ENCODE peak calls at places on chromosomes 1 and 21, in ten cellular contexts. One of them, this sample, is unnamed.

GRCh38 chr1:228031276-228031995 is 24.6 kb downstream of the WNT3A start:
- DNase-seq in tibial nerve: no peak
- DNase-seq in transverse colon: peak
- DNase-seq in right lobe of liver: peak
- DNase-seq in stomach: no peak
- DNase-seq in ovary: no peak
- DNase-seq in spleen: peak
- DNase-seq in A549: no peak
- DNase-seq in GM12891: no peak
- DNase-seq in heart left ventricle: no peak
- DNase-seq in this sample: no peak

GRCh38 chr1:228268891-228269285 is 61.0 kb downstream of the OBSCN start:
- DNase-seq in tibial nerve: no peak
- DNase-seq in transverse colon: no peak
- DNase-seq in right lobe of liver: no peak
- DNase-seq in stomach: peak
- DNase-seq in ovary: no peak
- DNase-seq in spleen: no peak
- DNase-seq in A549: no peak
- DNase-seq in GM12891: no peak
- DNase-seq in heart left ventricle: no peak
- DNase-seq in this sample: no peak

GRCh38 chr1:185342672-185343259 is 25.7 kb upstream of the IVNS1ABP start:
- DNase-seq in tibial nerve: no peak
- DNase-seq in transverse colon: no peak
- DNase-seq in right lobe of liver: no peak
- DNase-seq in stomach: no peak
- DNase-seq in ovary: no peak
- DNase-seq in spleen: no peak
- DNase-seq in A549: no peak
- DNase-seq in GM12891: no peak
- DNase-seq in heart left ventricle: no peak
- DNase-seq in this sample: no peak

GRCh38 chr1:7827134-7827955 is 25.5 kb downstream of the UTS2 start:
- DNase-seq in tibial nerve: no peak
- DNase-seq in transverse colon: no peak
- DNase-seq in right lobe of liver: no peak
- DNase-seq in stomach: no peak
- DNase-seq in ovary: peak
- DNase-seq in spleen: no peak
- DNase-seq in A549: no peak
- DNase-seq in GM12891: no peak
- DNase-seq in heart left ventricle: peak
- DNase-seq in this sample: no peak

GRCh38 chr1:98766241-98766640 is 104.7 kb downstream of the SNX7 start:
- DNase-seq in tibial nerve: no peak
- DNase-seq in transverse colon: no peak
- DNase-seq in right lobe of liver: no peak
- DNase-seq in stomach: no peak
- DNase-seq in ovary: no peak
- DNase-seq in spleen: no peak
- DNase-seq in A549: no peak
- DNase-seq in GM12891: no peak
- DNase-seq in heart left ventricle: no peak
- DNase-seq in this sample: no peak

GRCh38 chr1:204493145-204493881 is 1.3 kb downstream of the PIK3C2B start:
- DNase-seq in tibial nerve: peak
- DNase-seq in transverse colon: peak
- DNase-seq in right lobe of liver: peak
- DNase-seq in stomach: peak
- DNase-seq in ovary: peak
- DNase-seq in spleen: no peak
- DNase-seq in A549: peak
- DNase-seq in GM12891: no peak
- DNase-seq in heart left ventricle: peak
- DNase-seq in this sample: peak

GRCh38 chr1:165485716-165486115 is 40.8 kb upstream of the RXRG start:
- DNase-seq in tibial nerve: no peak
- DNase-seq in transverse colon: no peak
- DNase-seq in right lobe of liver: no peak
- DNase-seq in stomach: no peak
- DNase-seq in ovary: no peak
- DNase-seq in spleen: no peak
- DNase-seq in A549: no peak
- DNase-seq in GM12891: no peak
- DNase-seq in heart left ventricle: no peak
- DNase-seq in this sample: no peak

GRCh38 chr1:35886606-35887431 is 3.8 kb downstream of the AGO1 start:
- DNase-seq in tibial nerve: no peak
- DNase-seq in transverse colon: no peak
- DNase-seq in right lobe of liver: no peak
- DNase-seq in stomach: no peak
- DNase-seq in ovary: no peak
- DNase-seq in spleen: no peak
- DNase-seq in A549: no peak
- DNase-seq in GM12891: peak
- DNase-seq in heart left ventricle: no peak
- DNase-seq in this sample: no peak

GRCh38 chr1:110774398-110774797 is 98.5 kb upstream of the CD53 start:
- DNase-seq in tibial nerve: no peak
- DNase-seq in transverse colon: no peak
- DNase-seq in right lobe of liver: no peak
- DNase-seq in stomach: no peak
- DNase-seq in ovary: no peak
- DNase-seq in spleen: no peak
- DNase-seq in A549: no peak
- DNase-seq in GM12891: no peak
- DNase-seq in heart left ventricle: peak
- DNase-seq in this sample: no peak

GRCh38 chr1:155177918-155178281 is 4.3 kb downstream of the TRIM46 start:
- DNase-seq in tibial nerve: peak
- DNase-seq in transverse colon: no peak
- DNase-seq in right lobe of liver: no peak
- DNase-seq in stomach: peak
- DNase-seq in ovary: peak
- DNase-seq in spleen: peak
- DNase-seq in A549: no peak
- DNase-seq in GM12891: no peak
- DNase-seq in heart left ventricle: no peak
- DNase-seq in this sample: no peak

GRCh38 chr1:161215079-161215478 is at the start of gene FCER1G:
- DNase-seq in tibial nerve: peak
- DNase-seq in transverse colon: peak
- DNase-seq in right lobe of liver: no peak
- DNase-seq in stomach: no peak
- DNase-seq in ovary: no peak
- DNase-seq in spleen: peak
- DNase-seq in A549: no peak
- DNase-seq in GM12891: no peak
- DNase-seq in heart left ventricle: peak
- DNase-seq in this sample: no peak

GRCh38 chr1:156693858-156694562 is 11.4 kb downstream of the CRABP2 start:
- DNase-seq in tibial nerve: no peak
- DNase-seq in transverse colon: no peak
- DNase-seq in right lobe of liver: no peak
- DNase-seq in stomach: peak
- DNase-seq in ovary: no peak
- DNase-seq in spleen: no peak
- DNase-seq in A549: peak
- DNase-seq in GM12891: no peak
- DNase-seq in heart left ventricle: no peak
- DNase-seq in this sample: no peak
- TF ChIP-seq POLR2A in tibial nerve: no peak
- TF ChIP-seq POLR2A in transverse colon: no peak
- TF ChIP-seq POLR2A in right lobe of liver: no peak
- TF ChIP-seq POLR2A in stomach: no peak
- TF ChIP-seq POLR2A in ovary: no peak
- TF ChIP-seq POLR2A in spleen: no peak
- TF ChIP-seq POLR2A in A549: no peak
- TF ChIP-seq POLR2A in GM12891: no peak
- TF ChIP-seq POLR2A in heart left ventricle: no peak
- TF ChIP-seq POLR2A in this sample: no peak

GRCh38 chr1:201944002-201944401 is 2.3 kb downstream of the LMOD1 start:
- DNase-seq in tibial nerve: no peak
- DNase-seq in transverse colon: no peak
- DNase-seq in right lobe of liver: no peak
- DNase-seq in stomach: no peak
- DNase-seq in ovary: no peak
- DNase-seq in spleen: no peak
- DNase-seq in A549: no peak
- DNase-seq in GM12891: no peak
- DNase-seq in heart left ventricle: no peak
- DNase-seq in this sample: no peak
- TF ChIP-seq POLR2A in tibial nerve: no peak
- TF ChIP-seq POLR2A in transverse colon: peak
- TF ChIP-seq POLR2A in right lobe of liver: no peak
- TF ChIP-seq POLR2A in stomach: no peak
- TF ChIP-seq POLR2A in ovary: no peak
- TF ChIP-seq POLR2A in spleen: no peak
- TF ChIP-seq POLR2A in A549: no peak
- TF ChIP-seq POLR2A in GM12891: no peak
- TF ChIP-seq POLR2A in heart left ventricle: no peak
- TF ChIP-seq POLR2A in this sample: no peak

DNA sequence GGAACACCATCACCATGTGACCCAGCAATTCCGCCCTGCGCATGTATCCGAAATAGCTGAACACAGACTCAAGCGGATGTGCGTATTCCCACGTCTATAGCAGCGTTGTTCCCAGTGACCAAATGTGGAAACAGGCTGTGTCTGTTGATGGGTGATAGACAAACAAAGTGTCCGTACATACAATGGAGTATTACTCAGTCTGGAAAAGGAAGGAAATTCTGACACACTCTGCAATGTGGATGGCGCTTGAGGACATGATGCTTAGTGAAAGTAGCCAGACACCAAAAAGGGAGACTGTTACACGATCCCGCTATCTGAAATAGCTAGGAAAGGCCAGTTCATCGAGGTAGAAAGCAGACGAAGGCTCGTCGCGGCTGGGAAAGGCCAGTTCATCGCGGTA is 25.8 kb downstream of the PDXK start:
- DNase-seq in tibial nerve: no peak
- DNase-seq in transverse colon: no peak
- DNase-seq in right lobe of liver: no peak
- DNase-seq in stomach: no peak
- DNase-seq in ovary: no peak
- DNase-seq in spleen: no peak
- DNase-seq in A549: no peak
- DNase-seq in GM12891: no peak
- DNase-seq in heart left ventricle: no peak
- DNase-seq in this sample: no peak
- TF ChIP-seq POLR2A in tibial nerve: no peak
- TF ChIP-seq POLR2A in transverse colon: no peak
- TF ChIP-seq POLR2A in right lobe of liver: no peak
- TF ChIP-seq POLR2A in stomach: no peak
- TF ChIP-seq POLR2A in ovary: no peak
- TF ChIP-seq POLR2A in spleen: no peak
- TF ChIP-seq POLR2A in A549: no peak
- TF ChIP-seq POLR2A in GM12891: no peak
- TF ChIP-seq POLR2A in heart left ventricle: no peak
- TF ChIP-seq POLR2A in this sample: no peak

GRCh38 chr1:54547601-54548388 is at the start of gene ACOT11:
- DNase-seq in tibial nerve: peak
- DNase-seq in transverse colon: peak
- DNase-seq in right lobe of liver: peak
- DNase-seq in stomach: peak
- DNase-seq in ovary: peak
- DNase-seq in spleen: peak
- DNase-seq in A549: no peak
- DNase-seq in GM12891: no peak
- DNase-seq in heart left ventricle: peak
- DNase-seq in this sample: peak
- TF ChIP-seq POLR2A in tibial nerve: no peak
- TF ChIP-seq POLR2A in transverse colon: no peak
- TF ChIP-seq POLR2A in right lobe of liver: no peak
- TF ChIP-seq POLR2A in stomach: no peak
- TF ChIP-seq POLR2A in ovary: no peak
- TF ChIP-seq POLR2A in spleen: no peak
- TF ChIP-seq POLR2A in A549: no peak
- TF ChIP-seq POLR2A in GM12891: no peak
- TF ChIP-seq POLR2A in heart left ventricle: no peak
- TF ChIP-seq POLR2A in this sample: peak

DNA sequence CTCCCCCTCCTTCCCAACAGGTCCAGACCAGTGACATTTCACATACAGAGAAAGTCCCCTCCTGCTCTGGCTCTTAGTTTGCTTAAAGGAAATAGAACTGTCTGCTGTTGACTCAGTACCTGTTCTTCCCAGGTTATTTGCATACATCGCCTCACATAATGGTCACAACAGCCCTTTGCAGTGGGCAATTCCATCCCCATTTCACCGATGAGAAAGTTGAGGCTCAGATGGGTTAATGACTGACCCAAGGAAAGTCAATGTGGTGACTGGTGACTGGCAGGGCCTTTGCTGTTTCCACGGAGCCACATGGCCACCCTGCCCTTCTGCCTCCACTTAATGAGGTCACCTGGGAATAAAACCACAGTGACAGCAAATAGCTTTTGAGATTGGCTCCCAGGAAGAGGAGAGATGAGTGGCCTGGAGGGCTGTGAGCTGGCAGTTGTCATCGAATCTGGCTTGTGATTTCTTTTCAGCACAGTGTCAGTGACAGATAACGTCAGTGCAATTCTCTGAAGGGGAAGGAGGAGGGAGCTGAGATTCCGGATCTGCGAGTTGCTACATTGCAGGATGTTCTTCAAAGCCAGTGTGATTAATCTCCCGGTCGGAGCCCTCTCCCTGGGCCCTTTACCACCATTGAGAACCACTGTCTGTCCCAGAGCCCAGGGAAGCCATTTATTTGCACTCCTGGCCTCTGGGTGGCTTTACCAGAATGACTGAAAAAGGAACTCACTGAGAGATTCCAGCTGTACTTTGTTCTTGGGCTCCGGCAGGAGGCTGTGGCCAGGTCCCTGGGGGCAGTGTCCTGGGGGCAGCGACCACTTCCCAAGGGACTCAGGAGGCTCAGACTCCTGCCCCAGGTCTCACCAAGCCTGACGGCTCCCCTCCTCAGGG is 117.1 kb downstream of the CNIH3 start:
- DNase-seq in tibial nerve: no peak
- DNase-seq in transverse colon: no peak
- DNase-seq in right lobe of liver: peak
- DNase-seq in stomach: no peak
- DNase-seq in ovary: no peak
- DNase-seq in spleen: no peak
- DNase-seq in A549: no peak
- DNase-seq in GM12891: no peak
- DNase-seq in heart left ventricle: no peak
- DNase-seq in this sample: no peak
- TF ChIP-seq POLR2A in tibial nerve: no peak
- TF ChIP-seq POLR2A in transverse colon: no peak
- TF ChIP-seq POLR2A in right lobe of liver: peak
- TF ChIP-seq POLR2A in stomach: no peak
- TF ChIP-seq POLR2A in ovary: no peak
- TF ChIP-seq POLR2A in spleen: no peak
- TF ChIP-seq POLR2A in A549: no peak
- TF ChIP-seq POLR2A in GM12891: no peak
- TF ChIP-seq POLR2A in heart left ventricle: no peak
- TF ChIP-seq POLR2A in this sample: no peak